ENCODE peak calls at places on chromosomes 2 and 18, in four cellular contexts. K, H, B and P are unnamed samples.

GRCh38 chr2:135245055-135245454 is 193.0 kb downstream of the RAB3GAP1 start:
- DNase-seq in K (no peak), H (peak; percentile 68), B (peak; percentile 86), P (no peak)

GRCh38 chr2:70140978-70141753 is 49.7 kb downstream of the C2orf42 start:
- DNase-seq in K (peak; percentile 72), H (peak; percentile 39), B (peak; percentile 48), P (no peak)

GRCh38 chr2:71668326-71669057 is 215.1 kb downstream of the DYSF start:
- DNase-seq in K (no peak), H (no peak), B (no peak), P (no peak)

GRCh38 chr2:102141915-102142828 is at the start of gene IL1R1:
- DNase-seq in K (no peak), H (peak; percentile 50), B (peak; percentile 83), P (peak; percentile 85)

GRCh38 chr18:75340206-75340605 is 87.3 kb downstream of the SMIM21 start:
- DNase-seq in K (no peak), H (no peak), B (no peak), P (no peak)

GRCh38 chr2:233234996-233235395 is 16.5 kb upstream of the ATG16L1 start:
- DNase-seq in K (no peak), H (no peak), B (no peak), P (no peak)

GRCh38 chr2:149799296-149799695 is 211.7 kb upstream of the MMADHC start:
- DNase-seq in K (no peak), H (no peak), B (peak; percentile 37), P (no peak)

GRCh38 chr2:19860022-19860421 is 41.8 kb downstream of the TTC32 start:
- DNase-seq in K (no peak), H (no peak), B (no peak), P (peak; percentile 39)

GRCh38 chr2:184004289-184004944 is 593.9 kb upstream of the ZNF804A start:
- DNase-seq in K (no peak), H (peak; percentile 8), B (no peak), P (no peak)

GRCh38 chr18:49899647-49900330 is 86.5 kb upstream of the ACAA2 start:
- DNase-seq in K (no peak), H (no peak), B (no peak), P (no peak)

GRCh38 chr2:145095641-145096435 is 575.9 kb upstream of the ZEB2 start:
- DNase-seq in K (no peak), H (peak; percentile 39), B (peak; percentile 75), P (no peak)

GRCh38 chr2:207926133-207927076 is 98.9 kb downstream of the PLEKHM3 start:
- DNase-seq in K (no peak), H (peak; percentile 64), B (peak; percentile 61), P (peak; percentile 25)

GRCh38 chr2:149994057-149994728 is 406.6 kb upstream of the MMADHC start:
- DNase-seq in K (no peak), H (peak; percentile 63), B (peak; percentile 92), P (no peak)

GRCh38 chr2:12862541-12862940 is 145.8 kb downstream of the TRIB2 start:
- DNase-seq in K (no peak), H (no peak), B (no peak), P (no peak)

GRCh38 chr18:6960124-6960523 is 157.5 kb downstream of the LAMA1 start:
- DNase-seq in K (no peak), H (no peak), B (no peak), P (no peak)

GRCh38 chr2:44789971-44790721 is 151.4 kb upstream of the SIX3 start:
- DNase-seq in K (no peak), H (no peak), B (no peak), P (no peak)

GRCh38 chr2:144431384-144431783 is 88.5 kb downstream of the ZEB2 start:
- DNase-seq in K (no peak), H (no peak), B (no peak), P (no peak)

GRCh38 chr2:190197143-190197720 is 122.4 kb downstream of the HIBCH start:
- DNase-seq in K (no peak), H (no peak), B (no peak), P (no peak)

GRCh38 chr2:186559848-186560247 is 30.0 kb upstream of the ITGAV start:
- DNase-seq in K (no peak), H (no peak), B (no peak), P (no peak)

GRCh38 chr18:80147037-80147417 is 38.0 kb downstream of the ADNP2 start:
- DNase-seq in K (no peak), H (no peak), B (peak; percentile 14), P (no peak)

GRCh38 chr2:88857951-88858406 is 166.5 kb downstream of the RPIA start:
- DNase-seq in K (no peak), H (peak; percentile 22), B (peak; percentile 86), P (no peak)

GRCh38 chr2:165698621-165698946 is 95.5 kb downstream of the GALNT3 start:
- DNase-seq in K (no peak), H (peak; percentile 62), B (peak; percentile 60), P (no peak)

GRCh38 chr2:214492152-214492551 is 81.3 kb downstream of the VWC2L start:
- DNase-seq in K (no peak), H (no peak), B (no peak), P (no peak)

GRCh38 chr2:229243880-229244560 is 27.1 kb downstream of the PID1 start:
- DNase-seq in K (no peak), H (no peak), B (peak; percentile 34), P (no peak)

GRCh38 chr2:230877131-230877736 is 12.5 kb downstream of the ITM2C start:
- DNase-seq in K (no peak), H (no peak), B (no peak), P (no peak)

GRCh38 chr2:70922591-70923234 is 13.0 kb upstream of the ATP6V1B1 start:
- DNase-seq in K (no peak), H (no peak), B (no peak), P (no peak)

GRCh38 chr2:16933355-16933754 is 267.7 kb upstream of the CYRIA start:
- DNase-seq in K (no peak), H (no peak), B (no peak), P (no peak)

GRCh38 chr2:148259674-148260073 is 238.8 kb downstream of the MBD5 start:
- DNase-seq in K (no peak), H (no peak), B (peak; percentile 47), P (no peak)

GRCh38 chr18:35239314-35239713 is 1.5 kb upstream of the ZNF397 start:
- DNase-seq in K (no peak), H (no peak), B (no peak), P (no peak)

GRCh38 chr2:202185816-202186221 is 52.6 kb downstream of the SUMO1 start:
- DNase-seq in K (no peak), H (peak; percentile 33), B (peak; percentile 63), P (no peak)

GRCh38 chr2:67650292-67651133 is 253.4 kb downstream of the ETAA1 start:
- DNase-seq in K (peak; percentile 12), H (peak; percentile 87), B (peak; percentile 95), P (peak; percentile 82)